ENCODE peak calls at places on chromosomes 5 and 9, in four cellular contexts. W is D341Med, T is iPS DF 19.7, E is A673. Y is an unnamed sample.

GRCh38 chr5:82168294-82168693 is 109.9 kb downstream of the RPS23 start:
- DNase-seq in T (no peak), W (no peak), E (no peak), Y (no peak)

GRCh38 chr9:109717342-109717741 is 62.7 kb upstream of the PALM2AKAP2 start:
- DNase-seq in T (no peak), W (no peak), E (no peak), Y (no peak)

GRCh38 chr5:56862909-56863308 is 46.5 kb upstream of the SETD9 start:
- DNase-seq in E (no peak), T (no peak), W (no peak), Y (no peak)

GRCh38 chr5:127001621-127002296 is 28.6 kb downstream of the MARCHF3 start:
- DNase-seq in W (no peak), T (no peak), E (no peak), Y (no peak)

GRCh38 chr5:159978358-159978757 is 30.6 kb upstream of the TTC1 start:
- DNase-seq in T (no peak), E (no peak), W (peak; percentile 68), Y (no peak)

GRCh38 chr5:150293091-150293941 is 3.7 kb upstream of the CAMK2A start:
- DNase-seq in W (no peak), E (no peak), T (no peak), Y (no peak)

GRCh38 chr5:65778126-65778525 is 56.1 kb downstream of the NLN start:
- DNase-seq in E (no peak), W (no peak), T (no peak), Y (no peak)

GRCh38 chr5:124745367-124746251 is 830 bp downstream of the ZNF608 start:
- DNase-seq in W (no peak), E (no peak), T (no peak), Y (no peak)

GRCh38 chr5:139640432-139641115 is 7.6 kb upstream of the CXXC5 start:
- DNase-seq in T (no peak), W (no peak), E (no peak), Y (no peak)

GRCh38 chr9:37969130-37969529 is 65.2 kb upstream of the SLC25A51 start:
- DNase-seq in W (no peak), T (no peak), E (no peak), Y (no peak)

GRCh38 chr9:389758-390157 is 175.1 kb downstream of the DOCK8 start:
- DNase-seq in W (no peak), E (no peak), T (no peak), Y (no peak)